ENCODE peak calls at places on chromosomes 3 and 15, in eight cellular contexts. R, E, W, N, K, U, C and H are unnamed samples.

GRCh38 chr3:152857082-152857481 is 22.2 kb downstream of the P2RY1 start:
- DNase-seq in W (no peak), E (no peak), R (no peak), N (no peak), U (no peak), C (no peak), K (no peak), H (no peak)

GRCh38 chr15:64197425-64197824 is 34.6 kb upstream of the PPIB start:
- DNase-seq in U (no peak), N (no peak), R (no peak), K (no peak), W (no peak), E (no peak), C (no peak), H (no peak)

GRCh38 chr3:123081718-123082369 is 15.0 kb downstream of the PDIA5 start:
- DNase-seq in K (no peak), N (no peak), C (no peak), E (no peak), U (no peak), W (no peak), R (no peak), H (no peak)

GRCh38 chr3:50238549-50239026 is 2.6 kb downstream of the GNAI2 start:
- DNase-seq in N (no peak), C (no peak), K (peak; percentile 19), U (peak; percentile 96), E (peak; percentile 92), R (no peak), W (no peak), H (no peak)

GRCh38 chr3:31275038-31275562 is 257.6 kb upstream of the STT3B start:
- DNase-seq in W (no peak), N (peak; percentile 30), U (no peak), C (no peak), E (no peak), K (no peak), R (no peak), H (no peak)

GRCh38 chr15:71678191-71678590 is 132.2 kb upstream of the NR2E3 start:
- DNase-seq in R (no peak), C (no peak), N (no peak), K (no peak), U (no peak), W (no peak), E (no peak), H (no peak)

GRCh38 chr15:31801152-31801551 is 229.2 kb upstream of the CHRNA7 start:
- DNase-seq in C (no peak), W (no peak), E (no peak), R (no peak), K (no peak), U (no peak), N (no peak), H (no peak)

GRCh38 chr15:62850318-62850717 is 192.2 kb upstream of the TPM1 start:
- DNase-seq in R (no peak), K (no peak), E (no peak), W (no peak), N (no peak), C (no peak), U (no peak), H (no peak)

GRCh38 chr3:159798951-159799350 is 189.7 kb upstream of the IL12A start:
- DNase-seq in K (no peak), U (no peak), W (no peak), R (no peak), N (peak; percentile 79), C (no peak), E (no peak), H (no peak)

GRCh38 chr15:43881944-43882343 is 55.1 kb downstream of the WDR76 start:
- DNase-seq in N (peak; percentile 20), R (no peak), C (no peak), U (no peak), W (peak; percentile 38), E (no peak), K (no peak), H (no peak)
- TF ChIP-seq CTCF in N (peak; percentile 51), R (peak; percentile 84), C (peak; percentile 56), U (no peak), W (peak; percentile 49), E (no peak), K (no peak), H (peak; percentile 64)

GRCh38 chr3:43215138-43215537 is 71.2 kb upstream of the SNRK start:
- DNase-seq in K (no peak), U (no peak), N (no peak), W (no peak), C (no peak), E (no peak), R (no peak), H (no peak)

GRCh38 chr3:43213631-43214030 is 72.7 kb upstream of the SNRK start:
- DNase-seq in E (no peak), U (no peak), C (no peak), N (no peak), R (no peak), K (no peak), W (no peak), H (no peak)

GRCh38 chr3:43212914-43213611 is 73.3 kb upstream of the SNRK start:
- DNase-seq in E (no peak), U (no peak), K (no peak), C (no peak), W (no peak), N (no peak), R (no peak), H (no peak)

GRCh38 chr3:43215684-43216336 is 70.5 kb upstream of the SNRK start:
- DNase-seq in E (no peak), U (no peak), K (no peak), W (no peak), R (no peak), C (no peak), N (no peak), H (no peak)

GRCh38 chr3:43214616-43215015 is 71.7 kb upstream of the SNRK start:
- DNase-seq in K (no peak), E (no peak), R (peak; percentile 23), U (no peak), W (no peak), N (no peak), C (no peak), H (no peak)
- TF ChIP-seq CTCF in K (no peak), E (no peak), R (no peak), U (no peak), W (no peak), N (no peak), C (no peak), H (no peak)

GRCh38 chr3:13308406-13308805 is 111.7 kb downstream of the NUP210 start:
- DNase-seq in K (peak; percentile 39), W (peak; percentile 71), R (peak; percentile 24), C (no peak), N (peak; percentile 31), E (peak; percentile 66), U (no peak), H (peak; percentile 25)
- TF ChIP-seq CTCF in K (peak; percentile 57), W (peak; percentile 56), R (peak; percentile 71), C (peak; percentile 50), N (peak; percentile 38), E (peak; percentile 54), U (no peak), H (peak; percentile 74)

DNA sequence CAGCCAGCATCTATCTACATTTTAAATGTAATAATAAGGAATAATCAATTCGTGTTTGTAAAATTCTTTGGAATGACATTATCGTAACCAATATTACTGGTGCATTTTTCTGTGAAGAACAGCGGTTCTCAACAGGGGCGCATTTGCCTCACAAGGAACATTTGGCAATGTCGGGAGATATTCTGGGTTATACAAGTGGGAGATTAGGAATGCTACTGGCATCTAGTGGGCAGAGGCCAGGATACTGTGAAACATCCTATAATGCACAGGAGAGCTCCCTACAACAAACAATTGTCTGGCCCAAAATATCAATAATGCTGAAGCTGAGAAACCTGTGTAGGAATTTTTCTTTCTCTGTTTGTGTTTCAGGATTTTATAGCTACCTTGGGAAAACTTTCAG is 25.0 kb downstream of the ACP3 start:
- DNase-seq in U (no peak), E (no peak), N (no peak), R (no peak), K (no peak), W (no peak), C (no peak), H (no peak)
- TF ChIP-seq CTCF in U (no peak), E (no peak), N (no peak), R (peak; percentile 28), K (no peak), W (no peak), C (no peak), H (no peak)

GRCh38 chr15:25268166-25268565 is 170.7 kb downstream of the UBE3A start:
- DNase-seq in K (no peak), W (no peak), R (no peak), C (no peak), N (no peak), E (no peak), U (no peak), H (no peak)
- TF ChIP-seq CTCF in K (peak; percentile 15), W (no peak), R (peak; percentile 33), C (peak; percentile 35), N (no peak), E (no peak), U (no peak), H (no peak)

GRCh38 chr15:67824157-67824899 is 981 bp upstream of the SKOR1 start:
- DNase-seq in N (no peak), E (peak; percentile 41), U (no peak), R (no peak), C (no peak), K (no peak), W (no peak), H (peak; percentile 79)
- TF ChIP-seq CTCF in N (no peak), E (no peak), U (no peak), R (no peak), C (no peak), K (no peak), W (no peak), H (no peak)

GRCh38 chr15:37733628-37734027 is 200.8 kb upstream of the TMCO5A start:
- DNase-seq in N (no peak), R (no peak), E (no peak), C (no peak), K (no peak), W (no peak), U (no peak), H (no peak)
- TF ChIP-seq CTCF in N (no peak), R (no peak), E (no peak), C (no peak), K (no peak), W (no peak), U (no peak), H (no peak)

GRCh38 chr3:40720351-40720750 is 195.6 kb downstream of the ZNF621 start:
- DNase-seq in N (no peak), R (no peak), K (no peak), C (no peak), W (no peak), E (no peak), U (no peak), H (no peak)

GRCh38 chr3:40718209-40718608 is 193.4 kb downstream of the ZNF621 start:
- DNase-seq in N (no peak), K (no peak), W (no peak), E (no peak), R (no peak), U (no peak), C (no peak), H (no peak)

GRCh38 chr3:40720863-40721262 is 196.1 kb downstream of the ZNF621 start:
- DNase-seq in N (no peak), K (no peak), C (no peak), U (no peak), R (no peak), E (no peak), W (no peak), H (no peak)

GRCh38 chr3:40718681-40719080 is 193.9 kb downstream of the ZNF621 start:
- DNase-seq in C (no peak), K (no peak), E (no peak), N (no peak), W (no peak), U (no peak), R (no peak), H (no peak)

GRCh38 chr3:40719660-40720287 is 195.0 kb downstream of the ZNF621 start:
- DNase-seq in K (no peak), E (no peak), C (no peak), R (peak; percentile 16), N (peak; percentile 25), U (no peak), W (peak; percentile 10), H (no peak)
- TF ChIP-seq CTCF in K (no peak), E (no peak), C (peak; percentile 29), R (no peak), N (peak; percentile 37), U (no peak), W (no peak), H (peak; percentile 36)